ENCODE peak calls at places on chromosomes 16 and 17, in seven cellular contexts. Z, G, H, I, B, S and R are unnamed samples.
A peak's percentile ranks its signal among the peaks of the same experiment; 100 is the strongest.

GRCh38 chr16:85645021-85645589 is 32.0 kb downstream of the GSE1 start:
- DNase-seq in G (no peak), Z (no peak), I (no peak), S (no peak), H (no peak), B (no peak), R (no peak)

GRCh38 chr17:17963066-17963465 is 9.1 kb downstream of the TOM1L2 start:
- DNase-seq in S (no peak), B (no peak), Z (no peak), I (no peak), G (no peak), H (no peak), R (no peak)

GRCh38 chr17:18026408-18026776 is 12.6 kb downstream of the ATPAF2 start:
- DNase-seq in Z (no peak), G (peak; percentile 41), S (peak; percentile 42), B (peak; percentile 76), I (no peak), H (peak; percentile 81), R (no peak)

GRCh38 chr16:67226804-67227566 is at the start of gene TMEM208:
- DNase-seq in Z (peak; percentile 98), I (peak; percentile 97), B (peak; percentile 99), S (peak; percentile 99), G (peak; percentile 98), H (peak; percentile 98), R (peak; percentile 100)

GRCh38 chr16:2230376-2230775 is 5.9 kb upstream of the DNASE1L2 start:
- DNase-seq in H (no peak), Z (no peak), I (no peak), B (no peak), G (no peak), S (no peak), R (no peak)

GRCh38 chr16:31052131-31052530 is 18.8 kb downstream of the STX4 start:
- DNase-seq in B (no peak), I (no peak), Z (no peak), H (peak; percentile 97), G (peak; percentile 30), S (peak; percentile 78), R (peak; percentile 67)

GRCh38 chr16:67396159-67396774 is 3.0 kb upstream of the TPPP3 start:
- DNase-seq in B (peak; percentile 92), S (peak; percentile 90), Z (peak; percentile 79), G (peak; percentile 97), H (peak; percentile 78), I (no peak), R (peak; percentile 45)

GRCh38 chr16:8660841-8661301 is 13.5 kb upstream of the ABAT start:
- DNase-seq in S (peak; percentile 86), H (peak; percentile 58), Z (peak; percentile 64), B (peak; percentile 66), I (peak; percentile 34), G (peak; percentile 77), R (peak; percentile 79)

GRCh38 chr17:70271200-70271599 is 101.9 kb downstream of the KCNJ2 start:
- DNase-seq in H (no peak), I (no peak), S (no peak), G (no peak), B (no peak), Z (no peak), R (no peak)

GRCh38 chr16:56681939-56682702 is at the start of gene MT1X:
- DNase-seq in Z (peak; percentile 92), G (peak; percentile 97), S (peak; percentile 95), H (peak; percentile 77), B (peak; percentile 96), I (peak; percentile 84), R (peak; percentile 92)

GRCh38 chr16:56683424-56684162 is 1.3 kb downstream of the MT1X start:
- DNase-seq in H (no peak), Z (no peak), G (peak; percentile 49), B (no peak), I (no peak), S (no peak), R (no peak)

GRCh38 chr16:56682703-56683397 is 580 bp downstream of the MT1X start:
- DNase-seq in I (no peak), B (no peak), G (no peak), Z (no peak), H (no peak), S (no peak), R (peak; percentile 38)

GRCh38 chr16:56684926-56685590 is 2.8 kb downstream of the MT1X start:
- DNase-seq in S (no peak), H (no peak), Z (no peak), I (no peak), G (peak; percentile 85), B (no peak), R (no peak)

GRCh38 chr16:56684256-56684925 is 2.1 kb downstream of the MT1X start:
- DNase-seq in G (peak; percentile 44), I (no peak), Z (no peak), S (no peak), B (no peak), H (no peak), R (no peak)
- TF ChIP-seq POLR2A in G (no peak), I (no peak), Z (no peak), S (no peak), B (no peak), H (no peak), R (no peak)

DNA sequence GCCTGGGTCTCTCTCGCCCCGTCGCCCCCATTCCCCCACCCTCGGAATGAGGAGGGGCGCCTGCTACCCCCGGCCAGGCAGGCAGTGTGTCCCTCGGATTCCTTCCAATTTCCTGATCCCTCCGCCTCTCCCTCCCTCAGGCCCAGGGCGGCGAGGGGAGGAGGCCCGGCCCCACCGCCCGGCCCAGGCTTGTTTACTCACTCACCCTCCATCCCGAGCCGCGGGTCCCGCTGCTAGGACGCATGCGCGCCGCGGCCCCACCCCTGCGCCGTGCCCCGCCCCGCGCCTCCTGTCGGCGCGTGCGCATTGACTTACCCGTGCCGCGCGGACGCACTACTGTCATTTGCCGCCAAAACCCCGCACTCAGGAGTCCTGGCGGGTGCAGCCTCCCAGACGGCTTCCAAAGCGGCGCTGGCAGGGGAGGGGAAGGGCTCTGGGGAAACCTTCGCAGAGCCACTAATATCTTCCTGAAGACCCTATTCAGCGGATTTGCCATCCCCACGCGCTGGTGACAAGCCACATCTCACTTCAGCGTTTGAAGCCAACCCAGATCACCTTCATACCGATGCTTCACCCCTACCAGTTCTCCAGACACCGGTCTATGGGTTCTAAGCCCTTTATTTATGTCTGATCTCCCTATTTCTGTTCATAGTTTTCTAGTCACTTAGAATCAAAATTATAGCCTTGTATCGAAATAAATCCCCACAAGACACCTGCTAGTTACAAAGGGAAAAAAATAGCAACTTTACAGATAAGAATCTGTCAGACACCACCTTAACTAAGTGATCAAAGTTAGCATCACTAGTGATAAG is at the start of gene EZH1:
- DNase-seq in I (peak; percentile 99), S (peak; percentile 94), G (peak; percentile 89), B (peak; percentile 93), Z (peak; percentile 90), H (peak; percentile 86), R (peak; percentile 93)
- TF ChIP-seq POLR2A in I (no peak), S (peak; percentile 48), G (peak; percentile 76), B (no peak), Z (peak; percentile 63), H (peak; percentile 60), R (peak; percentile 67)

DNA sequence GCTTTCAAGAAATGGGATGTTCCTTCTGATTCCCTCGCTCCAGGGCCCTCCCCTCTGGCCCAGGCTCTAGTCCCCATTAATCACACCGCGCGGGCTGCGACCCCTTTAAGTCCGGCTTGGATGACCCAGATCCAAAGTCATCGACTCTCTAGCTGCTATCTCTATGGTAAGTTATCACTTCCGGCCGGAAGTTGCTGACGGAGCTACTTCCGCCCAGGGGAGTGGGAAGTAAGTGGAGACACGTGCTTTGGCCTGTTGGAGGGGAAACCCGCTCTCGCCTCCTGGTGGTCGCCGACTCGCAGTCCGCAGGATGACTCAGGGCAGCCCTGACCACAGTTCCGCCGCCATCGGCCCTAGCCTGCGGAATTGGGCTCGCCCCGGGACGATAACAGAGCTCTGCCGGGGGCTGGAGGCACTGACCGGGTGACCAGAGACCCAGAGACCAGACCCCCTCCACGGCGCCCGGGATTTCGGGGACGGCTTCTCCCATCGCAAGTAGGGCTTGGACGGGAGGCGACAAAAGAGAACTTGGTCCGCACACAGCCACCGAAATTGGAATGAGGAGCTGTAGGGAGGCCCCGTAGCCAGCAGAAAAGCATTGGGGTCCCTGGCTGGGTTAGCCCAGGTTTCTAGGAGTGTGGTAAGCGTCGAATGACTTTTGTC is 52.2 kb upstream of the SEC14L1 start:
- DNase-seq in S (peak; percentile 97), Z (peak; percentile 95), B (peak; percentile 95), G (peak; percentile 94), I (peak; percentile 88), H (peak; percentile 98), R (peak; percentile 96)
- TF ChIP-seq POLR2A in S (no peak), Z (peak; percentile 65), B (no peak), G (peak; percentile 78), I (peak; percentile 91), H (peak; percentile 62), R (peak; percentile 62)

GRCh38 chr16:89564476-89565255 is 4.2 kb downstream of the RPL13 start:
- DNase-seq in Z (no peak), H (no peak), S (no peak), B (no peak), I (no peak), G (no peak), R (peak; percentile 67)

GRCh38 chr16:89563639-89564392 is 3.3 kb downstream of the RPL13 start:
- DNase-seq in G (no peak), S (no peak), H (no peak), Z (no peak), I (no peak), B (no peak), R (peak; percentile 47)

GRCh38 chr16:89565256-89565505 is 4.7 kb downstream of the RPL13 start:
- DNase-seq in S (no peak), H (no peak), B (no peak), Z (no peak), G (no peak), I (no peak), R (peak; percentile 89)

GRCh38 chr16:89567656-89568594 is 7.4 kb downstream of the RPL13 start:
- DNase-seq in B (no peak), I (no peak), H (no peak), G (no peak), S (no peak), Z (no peak), R (no peak)

DNA sequence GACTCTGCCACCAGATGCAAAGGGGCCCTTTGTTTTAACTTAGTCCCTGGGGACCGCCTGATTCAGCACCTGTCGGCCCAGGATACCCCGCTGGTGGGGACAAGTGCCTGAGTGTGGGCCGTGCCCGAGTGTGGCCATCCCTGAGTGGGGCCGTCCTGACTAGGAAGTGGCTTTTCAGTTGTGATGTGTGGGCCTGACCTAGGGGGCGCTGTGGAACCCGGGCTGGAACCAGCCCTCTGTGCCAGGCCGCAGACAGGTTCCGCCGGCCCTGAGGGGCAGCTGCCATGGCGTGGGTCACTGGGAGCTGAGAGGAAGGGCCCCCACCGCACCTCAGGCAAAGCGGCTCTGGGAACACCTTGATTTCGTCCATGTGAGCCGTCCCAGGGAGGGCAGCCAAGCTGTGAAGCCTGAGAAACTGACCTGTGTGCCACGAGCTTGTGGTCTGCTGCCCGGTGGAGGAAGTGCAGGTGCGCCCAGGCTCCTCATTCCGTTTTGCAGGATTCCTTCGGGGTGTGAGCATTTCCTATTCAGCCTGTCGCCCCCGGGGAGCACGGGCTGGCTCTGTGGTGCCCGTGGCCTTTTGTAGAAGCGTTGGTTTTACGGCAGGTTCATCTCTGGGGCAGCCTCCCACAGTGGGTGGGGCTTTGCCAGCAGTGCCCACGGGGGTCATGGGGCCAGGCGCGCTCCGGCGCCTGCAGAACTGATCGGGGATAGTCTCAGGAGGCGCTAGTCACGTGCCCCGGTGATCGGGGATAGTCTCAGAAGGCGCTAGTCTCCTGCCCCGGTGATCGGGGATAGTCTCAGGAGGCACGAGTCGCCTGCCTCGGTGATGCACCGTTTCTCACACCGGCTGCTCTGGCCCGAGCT is 5.3 kb downstream of the RPL13 start:
- DNase-seq in Z (peak; percentile 35), S (peak; percentile 73), I (no peak), H (peak; percentile 44), G (peak; percentile 68), B (no peak), R (peak; percentile 80)
- TF ChIP-seq POLR2A in Z (no peak), S (no peak), I (peak; percentile 62), H (peak; percentile 27), G (peak; percentile 42), B (no peak), R (peak; percentile 45)